ENCODE peak calls at places on chromosomes 6 and 20, in seven cellular contexts. F, Z, T, Q, I, V and U are unnamed samples.

GRCh38 chr6:36730424-36731380 is 33.1 kb downstream of the RAB44 start:
- DNase-seq in I (no peak), Z (no peak), T (no peak), F (no peak), V (no peak), Q (no peak), U (no peak)

GRCh38 chr6:155693573-155694428 is 238.2 kb upstream of the NOX3 start:
- DNase-seq in V (no peak), Q (no peak), Z (no peak), I (no peak), F (no peak), T (no peak), U (no peak)

GRCh38 chr6:139369068-139369467 is 5.4 kb downstream of the CITED2 start:
- DNase-seq in Q (peak), F (no peak), V (no peak), I (peak), Z (peak), T (peak), U (peak)

GRCh38 chr20:57408131-57408530 is 16.9 kb downstream of the RBM38 start:
- DNase-seq in F (peak), Q (no peak), V (no peak), T (no peak), Z (no peak), I (no peak), U (no peak)

GRCh38 chr6:118523216-118523615 is 24.9 kb upstream of the PLN start:
- DNase-seq in T (no peak), V (no peak), Q (no peak), Z (no peak), F (no peak), I (no peak), U (no peak)

GRCh38 chr20:15200139-15200538 is 862.7 kb upstream of the FLRT3 start:
- DNase-seq in I (no peak), T (no peak), F (no peak), V (no peak), Q (no peak), Z (no peak), U (no peak)

GRCh38 chr6:80618953-80619352 is 512.5 kb downstream of the BCKDHB start:
- DNase-seq in Z (no peak), Q (peak), T (no peak), I (no peak), F (peak), V (no peak), U (no peak)

GRCh38 chr6:130697661-130698535 is 129.3 kb upstream of the SMLR1 start:
- DNase-seq in Z (peak), V (no peak), T (peak), F (peak), Q (peak), I (peak), U (peak)

GRCh38 chr20:62362590-62362940 is 4.5 kb downstream of the LAMA5 start:
- DNase-seq in T (no peak), I (no peak), V (no peak), Q (no peak), Z (peak), F (no peak), U (no peak)

GRCh38 chr6:36906539-36906938 is 20.8 kb downstream of the C6orf89 start:
- DNase-seq in Q (no peak), F (no peak), Z (no peak), V (no peak), I (no peak), T (no peak), U (no peak)

DNA sequence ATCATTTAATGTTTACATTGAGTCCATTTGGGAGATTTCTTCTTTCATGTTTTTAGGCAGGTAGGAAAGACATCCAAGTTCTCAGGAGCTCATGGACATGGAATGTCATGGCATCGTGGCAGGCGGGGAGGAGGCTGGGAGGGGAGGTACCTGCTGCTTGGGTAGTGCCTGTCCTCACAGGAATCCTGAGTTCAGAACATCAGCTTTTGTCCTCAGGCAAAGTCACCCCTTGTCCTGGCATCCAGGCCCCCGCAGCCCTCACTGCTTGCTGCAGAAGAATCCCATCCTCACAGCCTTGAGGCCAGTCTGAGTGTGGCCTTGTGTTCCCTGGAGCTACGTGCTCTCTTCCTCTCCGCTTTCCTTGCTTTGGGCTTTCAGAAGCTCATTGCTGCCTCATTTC is 157.4 kb downstream of the CFAP61 start:
- DNase-seq in T (no peak), F (no peak), Z (no peak), Q (no peak), I (no peak), V (no peak), U (no peak)
- H3K23ac ChIP-seq in T (no peak), F (no peak), Z (no peak), Q (no peak), I (no peak), V (no peak), U (no peak)

GRCh38 chr20:63553933-63554290 is at the start of gene FNDC11:
- DNase-seq in F (no peak), Q (peak), I (no peak), T (peak), Z (peak), V (no peak), U (peak)
- H3K9ac ChIP-seq in F (peak), Q (peak), I (no peak), T (peak), Z (no peak), V (no peak), U (peak)

GRCh38 chr6:159214281-159214680 is 45.1 kb downstream of the FNDC1 start:
- DNase-seq in Q (no peak), T (no peak), V (no peak), I (no peak), F (no peak), Z (no peak), U (no peak)
- H3K23ac ChIP-seq in Q (no peak), T (no peak), V (no peak), I (no peak), F (no peak), Z (no peak), U (no peak)

DNA sequence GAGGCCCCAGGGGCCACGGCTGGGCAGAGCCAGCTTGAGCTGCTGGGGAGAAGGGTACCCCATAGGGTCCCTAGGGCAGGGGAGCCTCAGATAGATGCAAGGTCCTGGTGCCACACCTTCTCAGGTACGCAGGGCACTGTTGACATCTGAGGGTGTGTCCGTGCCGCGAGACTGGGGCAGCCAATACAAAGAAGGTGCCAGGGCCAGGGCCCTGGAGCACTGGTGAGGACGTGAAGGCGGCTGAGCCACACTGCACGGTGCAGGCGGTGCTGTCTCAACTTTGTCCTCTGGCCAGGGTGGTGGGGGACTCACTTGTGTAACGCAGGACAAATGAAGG is 649 bp upstream of the LRRC73 start:
- DNase-seq in I (no peak), F (no peak), V (no peak), Z (no peak), Q (no peak), T (no peak), U (no peak)
- H3K9ac ChIP-seq in I (no peak), F (no peak), V (no peak), Z (no peak), Q (peak), T (no peak), U (peak)

DNA sequence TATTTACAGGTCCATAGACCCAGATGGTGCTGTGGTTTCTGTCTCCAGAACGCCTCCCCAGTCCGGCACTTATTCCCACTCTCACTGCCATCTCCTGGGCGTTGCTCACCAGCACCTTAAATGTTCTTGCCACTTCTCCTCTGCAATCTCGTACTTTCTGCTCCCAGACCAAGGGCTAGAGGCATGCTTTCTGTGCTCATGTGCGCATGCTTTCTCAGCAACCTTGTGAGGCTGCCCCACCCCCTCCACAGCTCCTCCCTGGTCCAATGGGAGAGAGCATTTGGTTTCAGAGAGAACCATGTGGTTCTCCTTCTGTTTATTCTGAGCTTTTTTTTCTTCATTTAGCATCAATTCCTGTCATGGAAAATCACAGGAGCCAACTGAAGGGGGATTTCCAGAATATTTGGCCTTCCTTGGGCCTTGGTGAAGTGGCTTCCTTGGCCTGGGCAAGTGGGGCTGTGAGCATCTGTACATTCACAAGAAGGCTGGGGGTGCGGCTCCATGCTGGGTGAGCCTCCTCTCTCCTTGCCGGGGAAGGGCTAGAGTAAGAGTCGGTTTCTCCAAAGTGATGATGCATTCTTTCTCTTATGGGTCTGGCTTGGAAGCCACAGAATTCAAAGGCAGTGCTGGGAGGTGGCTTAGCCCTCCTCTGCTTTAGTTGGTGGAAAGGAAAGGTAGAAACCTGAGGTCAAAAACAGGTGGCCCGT is 66.6 kb downstream of the PHACTR3 start:
- DNase-seq in T (no peak), Q (no peak), I (no peak), F (no peak), Z (no peak), V (no peak), U (no peak)
- H3K23ac ChIP-seq in T (no peak), Q (no peak), I (no peak), F (no peak), Z (no peak), V (no peak), U (no peak)

GRCh38 chr6:16333580-16333979 is 95.2 kb downstream of the GMPR start:
- DNase-seq in Q (peak), I (peak), T (peak), V (no peak), F (peak), Z (no peak), U (no peak)

GRCh38 chr6:16335176-16335575 is 96.8 kb downstream of the GMPR start:
- DNase-seq in Z (no peak), F (no peak), Q (no peak), V (no peak), T (no peak), I (no peak), U (no peak)

GRCh38 chr6:16334671-16335070 is 96.3 kb downstream of the GMPR start:
- DNase-seq in Z (no peak), Q (peak), V (no peak), T (peak), F (peak), I (peak), U (no peak)

GRCh38 chr6:16331328-16332174 is 93.2 kb downstream of the GMPR start:
- DNase-seq in T (peak), V (no peak), Z (peak), Q (peak), F (peak), I (peak), U (peak)

DNA sequence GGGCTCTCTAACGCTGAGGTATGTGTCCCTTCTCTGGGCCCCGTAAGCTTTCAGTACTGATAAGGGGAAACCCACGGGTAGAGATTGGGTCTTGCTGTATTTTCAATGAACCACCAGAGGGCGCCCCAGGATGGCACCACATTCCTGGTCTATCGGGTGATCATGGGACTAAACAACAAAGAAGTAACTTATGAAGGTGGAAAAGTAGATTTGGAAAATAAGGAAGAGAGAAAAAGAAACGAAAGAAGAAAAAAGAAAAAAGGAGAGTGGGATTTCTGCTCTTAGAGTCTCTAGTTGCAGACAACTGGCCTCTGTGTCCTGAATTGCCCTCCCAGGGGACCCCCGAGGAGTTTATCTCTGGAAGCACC is 93.8 kb downstream of the GMPR start:
- DNase-seq in T (peak), V (peak), F (peak), I (peak), Q (peak), Z (peak), U (peak)
- H3K9ac ChIP-seq in T (no peak), V (no peak), F (peak), I (no peak), Q (peak), Z (no peak), U (no peak)

DNA sequence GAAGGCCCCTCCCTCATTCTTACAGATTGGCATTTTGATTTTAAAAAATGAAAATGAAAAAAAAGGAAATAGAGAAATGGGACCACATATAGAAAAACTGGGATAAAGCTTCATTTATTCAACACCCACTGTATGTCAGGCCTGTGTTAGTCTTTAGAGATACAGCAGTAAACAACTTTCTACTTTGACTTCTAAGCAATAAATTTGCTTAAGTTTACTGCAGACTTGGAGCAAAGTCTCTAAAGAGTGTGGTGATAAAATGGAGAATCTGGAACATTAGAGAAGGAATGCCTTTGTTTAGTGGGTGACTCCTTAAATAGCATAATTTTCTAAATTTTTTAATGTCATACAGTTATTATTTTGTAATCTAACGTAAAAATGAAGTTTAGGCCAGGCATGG is 80.7 kb upstream of the CNKSR3 start:
- DNase-seq in F (no peak), V (no peak), Z (no peak), Q (no peak), I (no peak), T (no peak), U (no peak)
- H3K23ac ChIP-seq in F (no peak), V (no peak), Z (no peak), Q (no peak), I (no peak), T (no peak), U (no peak)

GRCh38 chr6:12290490-12290820 is 294 bp downstream of the EDN1 start:
- DNase-seq in F (no peak), I (no peak), Q (no peak), T (no peak), V (no peak), Z (no peak), U (no peak)
- H3K9ac ChIP-seq in F (peak), I (peak), Q (peak), T (peak), V (no peak), Z (no peak), U (no peak)

GRCh38 chr6:2765896-2766766 is 938 bp downstream of the WRNIP1 start:
- DNase-seq in T (peak), I (peak), V (no peak), Q (peak), Z (no peak), F (peak), U (peak)
- H3K23ac ChIP-seq in T (peak), I (no peak), V (no peak), Q (peak), Z (no peak), F (peak), U (peak)